ENCODE peak calls at places on chromosomes 4 and X, in seven cellular contexts. H is HepG2, R is K562, Y is H1, I is SK-N-SH, D is Panc1, Q is GM12878. K is an unnamed sample.

GRCh38 chrX:133979641-133980230 is 5.7 kb downstream of the GPC3 start:
- DNase-seq in H (no peak), R (no peak), Y (no peak), I (no peak), D (no peak), Q (no peak), K (no peak)

GRCh38 chrX:129705988-129706387 is 32.8 kb upstream of the XPNPEP2 start:
- DNase-seq in H (no peak), R (no peak), Y (no peak), I (no peak), D (no peak), Q (no peak), K (no peak)

GRCh38 chrX:115177941-115178340 is 11.3 kb upstream of the RBMXL3 start:
- DNase-seq in H (no peak), R (no peak), Y (no peak), I (no peak), D (no peak), Q (no peak), K (no peak)

GRCh38 chr4:79241846-79242245 is 84.0 kb downstream of the NAA11 start:
- DNase-seq in H (no peak), R (no peak), Y (no peak), I (no peak), D (no peak), Q (no peak), K (peak)

GRCh38 chr4:37715889-37716402 is 29.8 kb upstream of the RELL1 start:
- DNase-seq in H (no peak), R (no peak), Y (no peak), I (peak), D (no peak), Q (peak), K (no peak)

GRCh38 chr4:128787509-128788311 is 21.8 kb upstream of the JADE1 start:
- DNase-seq in H (no peak), R (peak), Y (no peak), I (peak), D (no peak), Q (no peak), K (no peak)

GRCh38 chrX:67725471-67725870 is 181.7 kb downstream of the AR start:
- DNase-seq in H (no peak), R (no peak), Y (no peak), I (no peak), D (no peak), Q (no peak), K (no peak)

GRCh38 chr4:82852751-82853053 is 38.3 kb downstream of the SEC31A start:
- DNase-seq in H (peak), R (no peak), Y (no peak), I (no peak), D (no peak), Q (no peak), K (no peak)

GRCh38 chrX:26557691-26558321 is 341.8 kb downstream of the MAGEB5 start:
- DNase-seq in H (no peak), R (no peak), Y (no peak), I (no peak), D (no peak), Q (no peak), K (no peak)

GRCh38 chrX:103215037-103215767 is at the start of gene BEX4:
- DNase-seq in H (no peak), R (peak), Y (peak), I (peak), D (no peak), Q (no peak), K (peak)

GRCh38 chrX:47171996-47172395 is 21.6 kb upstream of the UBA1 start:
- DNase-seq in H (no peak), R (no peak), Y (no peak), I (no peak), D (no peak), Q (no peak), K (no peak)

GRCh38 chr4:68129793-68130192 is at the start of gene TMPRSS11F:
- DNase-seq in H (no peak), R (peak), Y (no peak), I (no peak), D (no peak), Q (no peak), K (peak)

GRCh38 chr4:184383497-184384055 is 90.8 kb downstream of the IRF2 start:
- DNase-seq in H (peak), R (no peak), Y (no peak), I (no peak), D (peak), Q (no peak), K (peak)

GRCh38 chrX:88397551-88397950 is 349.5 kb upstream of the CPXCR1 start:
- DNase-seq in H (no peak), R (no peak), Y (no peak), I (no peak), D (no peak), Q (no peak), K (no peak)

GRCh38 chr4:40630335-40631021 is 814 bp upstream of the RBM47 start:
- DNase-seq in H (no peak), R (no peak), Y (peak), I (peak), D (no peak), Q (peak), K (peak)

GRCh38 chrX:115689931-115690330 is 129.0 kb downstream of the PLS3 start:
- DNase-seq in H (no peak), R (no peak), Y (no peak), I (no peak), D (no peak), Q (no peak), K (no peak)

GRCh38 chrX:64204252-64204651 is 1.3 kb downstream of the AMER1 start:
- DNase-seq in H (peak), R (no peak), Y (no peak), I (peak), D (no peak), Q (no peak), K (no peak)

GRCh38 chr4:1113311-1114009 is at the start of gene RNF212:
- DNase-seq in H (no peak), R (no peak), Y (no peak), I (peak), D (no peak), Q (no peak), K (no peak)

GRCh38 chr4:73867783-73868182 is 1.4 kb upstream of the CXCL1 start:
- DNase-seq in H (no peak), R (no peak), Y (no peak), I (no peak), D (no peak), Q (no peak), K (peak)

GRCh38 chrX:136619889-136620505 is 28.0 kb upstream of the CD40LG start:
- DNase-seq in H (no peak), R (no peak), Y (no peak), I (no peak), D (no peak), Q (no peak), K (no peak)

GRCh38 chrX:19602866-19603620 is 87.7 kb upstream of the MAP3K15 start:
- DNase-seq in H (no peak), R (peak), Y (no peak), I (no peak), D (no peak), Q (no peak), K (peak)

GRCh38 chr4:95778666-95779065 is 61.2 kb upstream of the PDHA2 start:
- DNase-seq in H (no peak), R (no peak), Y (no peak), I (no peak), D (no peak), Q (no peak), K (no peak)

GRCh38 chr4:95779447-95779846 is 60.4 kb upstream of the PDHA2 start:
- DNase-seq in H (no peak), R (no peak), Y (no peak), I (no peak), D (no peak), Q (no peak), K (no peak)
- TF ChIP-seq SIN3A in H (no peak), R (no peak), Y (no peak), I (no peak), D (no peak), Q (no peak), K (no peak)

DNA sequence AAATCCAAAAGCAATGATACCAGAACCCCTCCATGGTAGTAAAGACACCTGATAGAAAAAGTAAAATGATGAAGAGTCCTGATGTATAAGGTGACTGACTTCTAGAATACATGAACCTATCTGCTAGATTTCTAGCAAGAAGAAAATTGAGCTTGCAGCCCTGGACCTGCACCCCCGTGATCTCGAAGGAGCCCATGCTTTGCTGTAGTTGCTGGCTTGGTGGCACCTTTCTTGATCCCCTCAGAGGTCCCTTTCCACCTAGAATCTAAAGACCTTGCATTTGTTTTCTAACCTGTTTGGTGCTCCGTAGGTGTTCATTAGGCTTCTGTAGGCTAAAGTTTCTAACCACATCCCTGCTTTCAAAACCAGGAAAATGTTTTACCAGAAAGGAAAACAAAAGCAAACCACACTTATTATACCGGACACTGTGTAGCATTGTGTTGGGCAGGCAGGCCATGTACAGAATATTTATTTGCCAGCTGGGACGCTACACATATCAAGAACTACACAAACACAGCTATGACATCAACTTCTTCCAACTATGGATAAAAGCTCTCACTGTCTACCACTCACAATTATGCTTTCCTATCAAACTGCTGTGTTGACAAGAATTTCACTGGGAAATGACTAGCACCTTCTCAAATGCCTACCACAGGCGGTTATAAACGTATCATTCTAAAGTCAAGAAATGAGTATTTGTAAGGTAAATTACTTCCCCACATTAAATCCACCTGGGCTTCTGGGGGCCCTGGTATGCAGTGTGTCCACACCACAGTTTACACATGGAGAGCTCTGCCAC is 316.2 kb downstream of the UNC5C start:
- DNase-seq in H (no peak), R (no peak), Y (no peak), I (no peak), D (no peak), Q (no peak), K (no peak)
- TF ChIP-seq SIN3A in H (no peak), R (no peak), Y (no peak), I (no peak), D (no peak), Q (no peak), K (no peak)

DNA sequence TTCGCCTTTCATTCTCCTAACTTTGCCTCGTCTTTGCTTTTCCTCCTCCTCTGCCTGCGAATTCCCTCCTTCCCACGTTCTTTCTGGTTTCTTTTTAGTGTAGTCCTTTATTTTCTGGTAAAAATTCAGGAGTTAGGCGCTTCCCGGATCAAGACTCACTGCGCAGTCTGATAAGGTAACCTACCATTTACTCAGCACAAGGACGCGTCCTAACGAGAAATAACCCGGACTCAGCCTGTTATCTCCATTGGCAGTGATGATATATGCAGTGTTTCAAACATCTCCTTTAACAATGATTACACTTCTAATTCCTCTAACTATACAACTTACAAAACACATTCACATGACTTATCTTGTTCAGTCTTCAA is 357 bp upstream of the ETNPPL start:
- DNase-seq in H (no peak), R (no peak), Y (no peak), I (no peak), D (no peak), Q (no peak), K (no peak)
- TF ChIP-seq SIN3A in H (no peak), R (no peak), Y (no peak), I (no peak), D (no peak), Q (no peak), K (no peak)

DNA sequence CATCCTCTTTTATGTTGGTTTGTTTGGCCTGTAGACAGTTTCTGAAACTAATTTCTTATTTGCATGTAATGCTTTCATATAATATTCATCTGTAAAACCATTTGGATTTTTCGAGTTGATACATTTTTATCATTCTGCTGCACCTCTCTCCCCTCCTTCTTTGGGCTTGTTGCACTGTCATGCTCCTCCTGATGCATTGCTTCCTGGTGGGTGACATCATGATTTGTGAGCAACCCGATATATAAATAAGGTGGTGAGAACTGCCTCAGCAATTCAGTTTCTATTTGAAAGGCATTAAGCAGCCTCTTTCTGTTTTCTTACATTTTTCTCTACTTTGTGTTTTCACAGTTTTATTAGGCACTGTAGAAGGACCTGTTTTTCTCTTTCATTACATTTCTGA is 515.7 kb downstream of the RPA4 start:
- DNase-seq in H (no peak), R (no peak), Y (no peak), I (no peak), D (no peak), Q (peak), K (no peak)
- TF ChIP-seq SIN3A in H (no peak), R (no peak), Y (no peak), I (no peak), D (no peak), Q (no peak), K (no peak)

DNA sequence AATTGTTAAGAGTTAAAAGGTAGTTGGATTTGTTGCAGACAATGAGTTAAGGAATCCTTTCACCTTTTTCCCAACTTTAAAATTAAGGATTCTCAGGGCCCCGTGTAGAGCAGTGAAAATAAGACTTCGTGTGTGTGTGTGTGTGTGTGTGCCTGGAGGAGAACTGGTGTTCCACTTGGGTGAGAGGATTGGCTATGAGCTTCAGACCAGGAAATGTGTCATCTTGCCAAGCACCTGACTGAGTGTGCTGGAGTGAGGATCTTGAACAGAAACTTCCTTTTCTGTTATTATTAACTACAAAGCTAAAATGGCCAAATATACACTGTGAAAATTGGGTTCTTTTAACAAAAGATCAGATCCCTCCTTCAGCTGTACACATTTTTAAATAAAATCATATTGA is 113.1 kb upstream of the VCX2 start:
- DNase-seq in H (no peak), R (no peak), Y (no peak), I (no peak), D (no peak), Q (no peak), K (no peak)
- TF ChIP-seq SIN3A in H (no peak), R (no peak), Y (no peak), I (no peak), D (no peak), Q (no peak), K (no peak)

GRCh38 chr4:138256608-138257007 is 14.5 kb upstream of the SLC7A11 start:
- DNase-seq in H (no peak), R (no peak), Y (no peak), I (no peak), D (no peak), Q (no peak), K (no peak)

GRCh38 chr4:138262058-138262838 is 20.1 kb upstream of the SLC7A11 start:
- DNase-seq in H (no peak), R (no peak), Y (no peak), I (no peak), D (no peak), Q (no peak), K (no peak)

GRCh38 chr4:138263438-138263837 is 21.3 kb upstream of the SLC7A11 start:
- DNase-seq in H (no peak), R (no peak), Y (no peak), I (no peak), D (no peak), Q (no peak), K (no peak)

GRCh38 chr4:138259296-138259695 is 17.1 kb upstream of the SLC7A11 start:
- DNase-seq in H (no peak), R (no peak), Y (no peak), I (no peak), D (no peak), Q (no peak), K (no peak)

GRCh38 chr4:138259801-138260200 is 17.7 kb upstream of the SLC7A11 start:
- DNase-seq in H (no peak), R (no peak), Y (no peak), I (no peak), D (no peak), Q (no peak), K (peak)
- TF ChIP-seq SIN3A in H (no peak), R (no peak), Y (no peak), I (no peak), D (no peak), Q (no peak), K (no peak)

DNA sequence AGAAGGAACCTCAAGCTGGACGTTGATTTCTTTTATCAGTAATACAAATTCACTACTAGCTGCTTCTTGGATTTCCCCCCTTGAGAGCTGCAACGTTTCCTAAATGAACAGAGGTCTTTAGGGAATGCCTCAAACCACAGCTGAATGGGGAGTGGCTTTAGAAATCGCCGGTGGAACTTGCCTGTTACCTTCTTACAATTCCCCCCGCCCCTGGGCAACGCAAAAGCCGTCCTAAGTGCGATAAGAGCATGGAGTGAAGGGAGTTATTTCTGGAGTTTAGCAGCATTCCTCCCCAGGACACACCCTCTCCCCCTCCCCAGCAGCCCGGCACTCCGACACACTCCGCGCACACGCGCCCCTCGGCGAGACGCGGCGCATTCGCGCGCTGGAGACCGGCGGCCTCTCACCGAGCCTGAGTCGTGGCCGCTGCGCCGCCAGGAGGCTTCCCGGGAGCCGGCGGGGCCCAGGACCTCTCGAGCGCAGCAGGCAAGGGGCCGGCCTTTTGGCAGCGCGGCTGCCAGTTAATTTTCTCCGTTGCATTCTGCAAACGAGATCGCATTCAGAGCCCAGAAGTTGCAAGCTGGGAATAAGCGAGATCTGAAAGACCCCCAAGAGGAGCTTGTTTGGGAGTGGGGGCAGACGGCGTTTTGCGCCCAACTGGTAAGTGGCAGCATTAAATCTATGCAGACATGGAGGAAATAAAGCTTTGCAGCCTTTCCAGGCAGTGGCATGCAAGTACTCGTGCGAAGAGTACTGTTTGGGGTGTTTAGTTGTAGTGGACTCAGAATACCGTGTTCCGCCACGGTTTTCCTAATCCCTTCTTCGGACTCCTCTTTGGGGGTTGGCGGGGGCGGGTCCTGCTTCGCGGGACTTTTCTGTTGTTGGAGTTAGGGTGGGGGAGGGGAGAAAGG is 134.6 kb downstream of the PALLD start:
- DNase-seq in H (no peak), R (no peak), Y (peak), I (peak), D (no peak), Q (no peak), K (no peak)
- TF ChIP-seq SIN3A in H (no peak), R (no peak), Y (no peak), I (peak), D (no peak), Q (no peak), K (no peak)

GRCh38 chr4:112138538-112138937 is 6.7 kb upstream of the FAM241A start:
- DNase-seq in H (no peak), R (no peak), Y (no peak), I (no peak), D (no peak), Q (no peak), K (no peak)
- TF ChIP-seq SIN3A in H (no peak), R (no peak), Y (no peak), I (no peak), D (no peak), Q (no peak), K (no peak)

GRCh38 chrX:1323315-1323714 is 13.3 kb upstream of the IL3RA start:
- DNase-seq in H (peak), R (peak), Y (peak), I (peak), D (peak), Q (peak), K (peak)
- TF ChIP-seq SIN3A in H (no peak), R (no peak), Y (no peak), I (no peak), D (no peak), Q (no peak), K (no peak)

GRCh38 chr4:89836031-89836777 is 757 bp downstream of the SNCA start:
- DNase-seq in H (no peak), R (peak), Y (no peak), I (peak), D (no peak), Q (no peak), K (no peak)
- TF ChIP-seq SIN3A in H (no peak), R (no peak), Y (no peak), I (no peak), D (no peak), Q (no peak), K (no peak)

K was measured in HCT116.